ENCODE peak calls at places on chromosomes 12 and 14, in four cellular contexts. P, L, N and V are unnamed samples.

GRCh38 chr12:108702534-108702933 is 28.8 kb downstream of the CORO1C start:
- DNase-seq in P (no peak), L (no peak), N (no peak), V (no peak)

GRCh38 chr14:102421366-102422057 is 58.8 kb downstream of the TECPR2 start:
- DNase-seq in P (no peak), L (no peak), N (no peak), V (no peak)

GRCh38 chr14:99818503-99819036 is 25.4 kb downstream of the EML1 start:
- DNase-seq in P (no peak), L (no peak), N (no peak), V (no peak)

GRCh38 chr12:4041191-4041885 is 168.1 kb upstream of the PARP11 start:
- DNase-seq in P (no peak), L (no peak), N (no peak), V (no peak)

GRCh38 chr12:100970894-100971293 is 176.3 kb downstream of the ANO4 start:
- DNase-seq in P (no peak), L (no peak), N (no peak), V (no peak)

GRCh38 chr14:67623114-67623513 is 3.4 kb downstream of the ARG2 start:
- DNase-seq in P (peak; percentile 57), L (no peak), N (no peak), V (no peak)

GRCh38 chr14:89356496-89356895 is 60.5 kb downstream of the FOXN3 start:
- DNase-seq in P (no peak), L (no peak), N (no peak), V (no peak)

GRCh38 chr12:65827827-65828231 is 3.5 kb downstream of the HMGA2 start:
- DNase-seq in P (peak; percentile 29), L (no peak), N (no peak), V (no peak)

GRCh38 chr14:81550001-81550642 is 16.5 kb upstream of the SEL1L start:
- DNase-seq in P (no peak), L (no peak), N (no peak), V (no peak)

GRCh38 chr12:74539765-74540526 is 2.3 kb downstream of the ATXN7L3B start:
- DNase-seq in P (no peak), L (no peak), N (no peak), V (no peak)

GRCh38 chr12:88693837-88694445 is 113.7 kb upstream of the KITLG start:
- DNase-seq in P (peak; percentile 31), L (no peak), N (no peak), V (no peak)

GRCh38 chr14:49861581-49861922 is 9.0 kb upstream of the NEMF start:
- DNase-seq in P (peak; percentile 86), L (peak; percentile 39), N (peak; percentile 56), V (peak; percentile 83)

GRCh38 chr12:3144495-3144894 is 67.3 kb downstream of the TSPAN9 start:
- DNase-seq in P (no peak), L (no peak), N (no peak), V (no peak)

GRCh38 chr14:88299865-88300264 is 23.2 kb downstream of the KCNK10 start:
- DNase-seq in P (no peak), L (no peak), N (no peak), V (no peak)

GRCh38 chr12:132330549-132330881 is 1.1 kb upstream of the GALNT9 start:
- DNase-seq in P (no peak), L (no peak), N (no peak), V (no peak)

GRCh38 chr14:59632381-59632780 is 55.8 kb upstream of the CCDC175 start:
- DNase-seq in P (peak; percentile 40), L (peak; percentile 35), N (no peak), V (no peak)

GRCh38 chr12:72288911-72289310 is 16.7 kb downstream of the TRHDE start:
- DNase-seq in P (no peak), L (no peak), N (no peak), V (no peak)

GRCh38 chr12:51714666-51715065 is 123.6 kb downstream of the SCN8A start:
- DNase-seq in P (peak; percentile 78), L (no peak), N (no peak), V (no peak)

GRCh38 chr12:76544601-76545261 is 14.8 kb downstream of the OSBPL8 start:
- DNase-seq in P (no peak), L (no peak), N (no peak), V (no peak)

GRCh38 chr12:69149262-69149661 is 90.1 kb upstream of the CPSF6 start:
- DNase-seq in P (no peak), L (no peak), N (no peak), V (no peak)

GRCh38 chr12:64670039-64670438 is 59.7 kb downstream of the RASSF3 start:
- DNase-seq in P (no peak), L (no peak), N (no peak), V (no peak)

GRCh38 chr12:15164997-15165659 is 56.1 kb downstream of the RERG start:
- DNase-seq in P (no peak), L (no peak), N (no peak), V (no peak)

GRCh38 chr14:65976771-65977170 is 509.4 kb upstream of the CCDC196 start:
- DNase-seq in P (peak; percentile 31), L (no peak), N (no peak), V (no peak)

GRCh38 chr12:52235001-52235760 is 2.1 kb downstream of the KRT7 start:
- DNase-seq in P (peak; percentile 66), L (no peak), N (no peak), V (no peak)

GRCh38 chr14:93317836-93318807 is 14.7 kb downstream of the BTBD7 start:
- DNase-seq in P (peak; percentile 44), L (no peak), N (no peak), V (no peak)

GRCh38 chr12:24950231-24950834 is 1.4 kb upstream of the BCAT1 start:
- DNase-seq in P (no peak), L (no peak), N (no peak), V (no peak)

GRCh38 chr12:108273217-108273616 is 65.9 kb downstream of the CMKLR1 start:
- DNase-seq in P (no peak), L (no peak), N (no peak), V (no peak)

GRCh38 chr12:49233842-49234526 is 30.9 kb upstream of the TUBA1C start:
- DNase-seq in P (no peak), L (no peak), N (no peak), V (no peak)

GRCh38 chr12:48580831-48581230 is 11.0 kb upstream of the LALBA start:
- DNase-seq in P (no peak), L (no peak), N (no peak), V (no peak)

GRCh38 chr14:76955575-76956252 is 72.8 kb downstream of the IRF2BPL start:
- DNase-seq in P (peak; percentile 89), L (no peak), N (peak; percentile 36), V (no peak)